ENCODE peak calls at places on chromosome 13, in six cellular contexts. X is progenitor cell of endocrine pancreas, K is breast epithelium, U is neural crest cell, P is endodermal cell, M is RWPE1. E is an unnamed sample.

GRCh38 chr13:39765801-39766463 is 110.5 kb downstream of the COG6 start:
- DNase-seq in P (peak; percentile 76), U (no peak), K (no peak), X (no peak), M (peak; percentile 17), E (no peak)

GRCh38 chr13:74306496-74306895 is 172.3 kb upstream of the KLF12 start:
- DNase-seq in P (no peak), U (no peak), M (no peak), K (no peak), X (no peak), E (no peak)

GRCh38 chr13:29954082-29955043 is 103.9 kb upstream of the UBL3 start:
- DNase-seq in K (no peak), P (no peak), X (no peak), M (no peak), U (no peak), E (no peak)

GRCh38 chr13:100694722-100695644 is 20.4 kb upstream of the TMTC4 start:
- DNase-seq in M (no peak), P (peak; percentile 89), K (no peak), X (peak; percentile 29), U (peak; percentile 61), E (no peak)

GRCh38 chr13:33174980-33175379 is 110.6 kb downstream of the STARD13 start:
- DNase-seq in P (no peak), M (no peak), X (no peak), U (no peak), K (no peak), E (no peak)

GRCh38 chr13:74747186-74747955 is 613.2 kb upstream of the KLF12 start:
- DNase-seq in P (no peak), U (no peak), K (no peak), X (no peak), M (no peak), E (no peak)

GRCh38 chr13:48595330-48596127 is 58.2 kb upstream of the CYSLTR2 start:
- DNase-seq in M (peak; percentile 52), K (no peak), U (no peak), X (peak; percentile 13), P (peak; percentile 83), E (peak; percentile 52)

GRCh38 chr13:25752957-25753540 is 298.8 kb downstream of the SHISA2 start:
- DNase-seq in U (no peak), X (no peak), M (peak; percentile 51), K (no peak), P (no peak), E (no peak)

GRCh38 chr13:109157275-109157674 is 527.9 kb downstream of the MYO16 start:
- DNase-seq in M (no peak), X (no peak), U (no peak), K (no peak), P (peak; percentile 71), E (no peak)

GRCh38 chr13:33394294-33394932 is 108.9 kb upstream of the STARD13 start:
- DNase-seq in M (no peak), K (no peak), U (no peak), X (no peak), P (no peak), E (no peak)

GRCh38 chr13:113635709-113636108 is 22.3 kb downstream of the ATP4B start:
- DNase-seq in P (no peak), U (no peak), M (no peak), X (no peak), K (peak; percentile 38), E (no peak)

GRCh38 chr13:49098198-49098597 is 121.9 kb upstream of the MLNR start:
- DNase-seq in U (no peak), X (no peak), M (peak; percentile 61), P (no peak), K (no peak), E (no peak)

GRCh38 chr13:27308941-27309340 is 38.3 kb downstream of the RASL11A start:
- DNase-seq in K (no peak), X (no peak), U (no peak), M (no peak), P (no peak), E (no peak)

GRCh38 chr13:21006141-21007005 is 55.0 kb downstream of the LATS2 start:
- DNase-seq in K (no peak), P (peak; percentile 41), U (no peak), X (no peak), M (no peak), E (no peak)

GRCh38 chr13:73754727-73755292 is 379.4 kb downstream of the KLF12 start:
- DNase-seq in K (no peak), P (no peak), U (peak; percentile 50), M (peak; percentile 34), X (peak; percentile 13), E (no peak)

GRCh38 chr13:95492044-95492801 is 60.3 kb upstream of the CLDN10 start:
- DNase-seq in P (peak; percentile 64), X (no peak), K (no peak), U (no peak), M (no peak), E (no peak)

GRCh38 chr13:46743191-46743590 is 53.8 kb downstream of the ESD start:
- DNase-seq in M (no peak), P (no peak), X (no peak), K (no peak), U (no peak), E (no peak)

GRCh38 chr13:76875256-76875655 is 10.9 kb downstream of the KCTD12 start:
- DNase-seq in M (no peak), U (no peak), X (no peak), K (no peak), P (no peak), E (no peak)

GRCh38 chr13:64471916-64472315 is 2758.2 kb downstream of the PCDH9 start:
- DNase-seq in P (no peak), X (no peak), U (no peak), K (no peak), M (peak; percentile 9), E (no peak)

GRCh38 chr13:81184556-81185265 is 843.8 kb upstream of the SPRY2 start:
- DNase-seq in X (no peak), U (no peak), M (no peak), K (no peak), P (no peak), E (no peak)

GRCh38 chr13:113584870-113585671 is 518 bp downstream of the TFDP1 start:
- DNase-seq in U (no peak), K (peak; percentile 35), X (no peak), P (peak; percentile 56), M (peak; percentile 34), E (peak; percentile 49)

GRCh38 chr13:50842246-50842645 is 1.2 kb downstream of the DLEU7 start:
- DNase-seq in U (no peak), M (no peak), K (no peak), P (no peak), X (no peak), E (no peak)

GRCh38 chr13:60647547-60647946 is 250.5 kb downstream of the TDRD3 start:
- DNase-seq in P (peak; percentile 61), X (no peak), K (no peak), U (no peak), M (no peak), E (no peak)

GRCh38 chr13:96104516-96104915 is 14.6 kb downstream of the HS6ST3 start:
- DNase-seq in P (no peak), X (no peak), K (no peak), M (no peak), U (no peak), E (no peak)

GRCh38 chr13:114166381-114167131 is 12.5 kb upstream of the CFAP97D2 start:
- DNase-seq in P (no peak), K (no peak), M (no peak), X (no peak), U (no peak), E (no peak)

DNA sequence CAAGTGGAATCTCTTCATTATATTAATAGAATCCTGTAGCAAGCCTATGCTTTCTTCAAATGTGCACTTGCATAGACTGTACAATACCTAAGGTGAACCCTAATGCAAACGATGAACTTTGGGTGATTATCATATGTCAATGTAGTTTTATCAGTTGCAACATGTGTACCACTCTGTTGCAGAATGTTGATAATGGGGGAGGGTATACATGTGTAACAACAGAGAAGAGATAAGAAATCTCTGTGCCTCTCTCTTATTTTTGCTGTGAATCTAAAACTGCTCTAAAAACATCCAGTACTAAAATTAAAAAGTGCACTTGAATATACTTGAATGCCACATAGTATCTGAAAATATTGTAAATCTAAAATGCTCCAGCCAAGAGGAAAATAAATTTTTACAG is 820.8 kb upstream of the MIR17HG start:
- DNase-seq in K (no peak), M (no peak), P (no peak), U (no peak), X (no peak), E (no peak)
- TF ChIP-seq CTCF in K (no peak), M (no peak), P (no peak), U (no peak), X (no peak), E (no peak)

DNA sequence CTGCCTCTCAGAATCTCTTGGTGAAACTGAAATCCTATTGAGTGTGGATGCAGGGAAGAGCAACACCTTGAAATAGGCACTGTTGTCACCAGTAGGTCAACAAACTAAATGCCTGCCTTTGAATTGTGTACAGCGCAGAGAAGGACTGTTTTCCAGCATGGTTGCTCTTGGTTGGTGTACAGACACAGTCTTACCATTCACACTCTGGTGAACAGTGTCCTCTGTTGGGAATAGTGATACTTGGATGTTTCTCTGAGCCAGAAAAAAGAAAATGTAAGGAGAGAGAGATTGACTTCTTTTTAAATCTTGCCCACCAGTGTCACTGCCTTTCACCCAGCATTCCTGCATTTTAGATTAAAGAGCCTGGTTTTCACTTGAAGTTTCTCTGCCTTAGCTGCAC is 179.7 kb downstream of the STK24 start:
- DNase-seq in P (no peak), M (no peak), K (no peak), U (no peak), X (no peak), E (no peak)
- TF ChIP-seq CTCF in P (no peak), M (no peak), K (no peak), U (no peak), X (no peak), E (no peak)

DNA sequence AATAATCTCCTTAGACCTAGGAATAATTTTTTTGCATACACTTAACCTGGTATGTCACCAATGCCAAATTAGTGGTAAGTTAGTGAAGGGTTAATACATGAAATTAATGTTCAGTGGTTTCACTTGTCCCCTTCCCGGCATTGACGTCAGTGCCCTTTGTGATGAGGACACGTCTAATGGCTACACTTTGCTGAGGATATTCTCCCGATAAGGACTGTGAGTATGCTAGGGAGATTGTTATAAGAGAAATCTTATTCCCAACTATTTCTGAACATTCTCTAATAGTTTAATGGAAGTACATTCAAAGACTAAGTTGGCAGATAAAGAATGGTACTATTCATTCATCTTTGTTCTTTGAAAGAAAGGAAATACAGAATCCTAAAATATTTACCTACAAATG is 102.4 kb downstream of the TNFRSF19 start:
- DNase-seq in P (no peak), U (no peak), K (no peak), X (no peak), M (no peak), E (no peak)
- TF ChIP-seq CTCF in P (no peak), U (no peak), K (no peak), X (no peak), M (no peak), E (no peak)

DNA sequence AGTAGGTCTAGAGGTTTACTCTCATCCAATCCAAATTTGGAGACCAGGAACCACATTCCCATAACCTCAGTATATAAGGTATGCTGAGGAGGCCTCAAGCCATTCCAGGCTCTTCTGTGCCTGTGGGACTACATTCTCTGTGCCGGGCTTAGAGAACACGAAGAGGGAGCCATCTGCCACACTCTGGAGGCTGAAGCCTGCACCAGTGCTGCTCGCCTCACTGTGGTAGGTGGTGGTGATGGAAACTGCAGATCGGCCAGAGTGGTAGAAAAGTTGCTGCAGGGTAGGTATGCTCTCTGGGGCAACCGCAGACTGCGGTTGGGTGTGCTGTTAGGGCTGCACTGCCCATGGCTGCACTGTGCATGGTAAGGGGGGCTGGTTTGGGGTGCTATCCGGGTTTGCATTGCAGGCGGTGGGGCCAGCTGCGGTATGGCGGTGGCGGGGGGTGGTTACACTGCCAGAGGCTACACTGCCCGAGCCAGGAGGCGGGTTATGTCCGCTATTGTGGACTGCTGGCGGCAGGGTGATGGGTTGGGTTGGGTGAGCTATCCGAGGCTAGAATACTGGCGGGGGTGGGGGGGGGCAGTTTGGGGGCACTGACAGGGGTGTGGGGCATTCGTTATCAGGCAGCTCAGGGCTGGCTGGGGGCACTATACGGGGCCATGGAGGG is 145.0 kb downstream of the TNFRSF19 start:
- DNase-seq in K (no peak), M (no peak), P (no peak), U (no peak), X (no peak), E (no peak)
- TF ChIP-seq CTCF in K (no peak), M (no peak), P (no peak), U (no peak), X (no peak), E (no peak)